ENCODE peak calls at places on chromosomes 7 and 10, in nine cellular contexts. One of them, this sample, is unnamed.

GRCh38 chr10:84118395-84119006 is 20.8 kb upstream of the GHITM start:
- DNase-seq in PC-3: peak
- DNase-seq in coronary artery: no peak
- DNase-seq in CD4-positive, CD25-positive, alpha-beta regulatory T cell: no peak
- DNase-seq in body of pancreas: no peak
- DNase-seq in Panc1: no peak
- DNase-seq in prostate gland: no peak
- DNase-seq in aorta: no peak
- DNase-seq in CD8-positive, alpha-beta T cell: no peak
- DNase-seq in this sample: no peak

GRCh38 chr10:63666836-63667383 is 145.7 kb downstream of the REEP3 start:
- DNase-seq in PC-3: peak
- DNase-seq in coronary artery: no peak
- DNase-seq in CD4-positive, CD25-positive, alpha-beta regulatory T cell: no peak
- DNase-seq in body of pancreas: no peak
- DNase-seq in Panc1: no peak
- DNase-seq in prostate gland: no peak
- DNase-seq in aorta: no peak
- DNase-seq in CD8-positive, alpha-beta T cell: no peak
- DNase-seq in this sample: no peak

GRCh38 chr10:12588091-12588850 is 238.9 kb downstream of the CAMK1D start:
- DNase-seq in PC-3: peak
- DNase-seq in coronary artery: no peak
- DNase-seq in CD4-positive, CD25-positive, alpha-beta regulatory T cell: no peak
- DNase-seq in body of pancreas: no peak
- DNase-seq in Panc1: no peak
- DNase-seq in prostate gland: no peak
- DNase-seq in aorta: no peak
- DNase-seq in CD8-positive, alpha-beta T cell: no peak
- DNase-seq in this sample: no peak

GRCh38 chr10:8069627-8070026 is 15.1 kb downstream of the GATA3 start:
- DNase-seq in PC-3: no peak
- DNase-seq in coronary artery: no peak
- DNase-seq in CD4-positive, CD25-positive, alpha-beta regulatory T cell: no peak
- DNase-seq in body of pancreas: no peak
- DNase-seq in Panc1: no peak
- DNase-seq in prostate gland: no peak
- DNase-seq in aorta: no peak
- DNase-seq in CD8-positive, alpha-beta T cell: no peak
- DNase-seq in this sample: no peak

GRCh38 chr10:11831520-11831951 is 8.4 kb downstream of the PROSER2 start:
- DNase-seq in PC-3: no peak
- DNase-seq in coronary artery: no peak
- DNase-seq in CD4-positive, CD25-positive, alpha-beta regulatory T cell: no peak
- DNase-seq in body of pancreas: no peak
- DNase-seq in Panc1: no peak
- DNase-seq in prostate gland: peak
- DNase-seq in aorta: no peak
- DNase-seq in CD8-positive, alpha-beta T cell: no peak
- DNase-seq in this sample: no peak

GRCh38 chr7:16193631-16194030 is 227.7 kb downstream of the CRPPA start:
- DNase-seq in PC-3: no peak
- DNase-seq in coronary artery: no peak
- DNase-seq in CD4-positive, CD25-positive, alpha-beta regulatory T cell: no peak
- DNase-seq in body of pancreas: no peak
- DNase-seq in Panc1: no peak
- DNase-seq in prostate gland: no peak
- DNase-seq in aorta: no peak
- DNase-seq in CD8-positive, alpha-beta T cell: no peak
- DNase-seq in this sample: no peak

GRCh38 chr10:47311900-47312662 is 10.2 kb upstream of the GDF2 start:
- DNase-seq in PC-3: peak
- DNase-seq in coronary artery: peak
- DNase-seq in CD4-positive, CD25-positive, alpha-beta regulatory T cell: peak
- DNase-seq in body of pancreas: peak
- DNase-seq in Panc1: peak
- DNase-seq in prostate gland: peak
- DNase-seq in aorta: peak
- DNase-seq in CD8-positive, alpha-beta T cell: peak
- DNase-seq in this sample: peak

GRCh38 chr7:155193716-155194115 is 104.0 kb upstream of the INSIG1 start:
- DNase-seq in PC-3: no peak
- DNase-seq in coronary artery: peak
- DNase-seq in CD4-positive, CD25-positive, alpha-beta regulatory T cell: no peak
- DNase-seq in body of pancreas: no peak
- DNase-seq in Panc1: no peak
- DNase-seq in prostate gland: no peak
- DNase-seq in aorta: no peak
- DNase-seq in CD8-positive, alpha-beta T cell: no peak
- DNase-seq in this sample: no peak

GRCh38 chr7:30469303-30469702 is 9.3 kb downstream of the NOD1 start:
- DNase-seq in PC-3: no peak
- DNase-seq in coronary artery: peak
- DNase-seq in CD4-positive, CD25-positive, alpha-beta regulatory T cell: no peak
- DNase-seq in body of pancreas: peak
- DNase-seq in Panc1: no peak
- DNase-seq in prostate gland: no peak
- DNase-seq in aorta: peak
- DNase-seq in CD8-positive, alpha-beta T cell: no peak
- DNase-seq in this sample: peak

GRCh38 chr7:157932498-157933218 is 595.9 kb downstream of the DNAJB6 start:
- DNase-seq in PC-3: peak
- DNase-seq in coronary artery: no peak
- DNase-seq in CD4-positive, CD25-positive, alpha-beta regulatory T cell: no peak
- DNase-seq in body of pancreas: no peak
- DNase-seq in Panc1: peak
- DNase-seq in prostate gland: no peak
- DNase-seq in aorta: no peak
- DNase-seq in CD8-positive, alpha-beta T cell: no peak
- DNase-seq in this sample: no peak

GRCh38 chr10:34886906-34887615 is 72.0 kb upstream of the PARD3 start:
- DNase-seq in PC-3: no peak
- DNase-seq in coronary artery: no peak
- DNase-seq in CD4-positive, CD25-positive, alpha-beta regulatory T cell: no peak
- DNase-seq in body of pancreas: no peak
- DNase-seq in Panc1: no peak
- DNase-seq in prostate gland: no peak
- DNase-seq in aorta: no peak
- DNase-seq in CD8-positive, alpha-beta T cell: no peak
- DNase-seq in this sample: no peak

GRCh38 chr7:122688385-122688998 is 10.4 kb downstream of the RNF133 start:
- DNase-seq in PC-3: peak
- DNase-seq in coronary artery: no peak
- DNase-seq in CD4-positive, CD25-positive, alpha-beta regulatory T cell: no peak
- DNase-seq in body of pancreas: no peak
- DNase-seq in Panc1: no peak
- DNase-seq in prostate gland: no peak
- DNase-seq in aorta: no peak
- DNase-seq in CD8-positive, alpha-beta T cell: no peak
- DNase-seq in this sample: no peak

GRCh38 chr10:121627810-121628209 is 29.6 kb upstream of the FGFR2 start:
- DNase-seq in PC-3: peak
- DNase-seq in coronary artery: no peak
- DNase-seq in CD4-positive, CD25-positive, alpha-beta regulatory T cell: no peak
- DNase-seq in body of pancreas: no peak
- DNase-seq in Panc1: no peak
- DNase-seq in prostate gland: peak
- DNase-seq in aorta: no peak
- DNase-seq in CD8-positive, alpha-beta T cell: no peak
- DNase-seq in this sample: no peak

GRCh38 chr10:69842932-69843331 is 41.2 kb downstream of the COL13A1 start:
- DNase-seq in PC-3: no peak
- DNase-seq in coronary artery: no peak
- DNase-seq in CD4-positive, CD25-positive, alpha-beta regulatory T cell: no peak
- DNase-seq in body of pancreas: no peak
- DNase-seq in Panc1: no peak
- DNase-seq in prostate gland: no peak
- DNase-seq in aorta: no peak
- DNase-seq in CD8-positive, alpha-beta T cell: no peak
- DNase-seq in this sample: no peak

GRCh38 chr7:77699056-77699455 is 2.8 kb downstream of the RSBN1L start:
- DNase-seq in PC-3: no peak
- DNase-seq in coronary artery: no peak
- DNase-seq in CD4-positive, CD25-positive, alpha-beta regulatory T cell: no peak
- DNase-seq in body of pancreas: no peak
- DNase-seq in Panc1: no peak
- DNase-seq in prostate gland: no peak
- DNase-seq in aorta: no peak
- DNase-seq in CD8-positive, alpha-beta T cell: no peak
- DNase-seq in this sample: no peak
- H3K4me3 ChIP-seq in PC-3: peak
- H3K4me3 ChIP-seq in coronary artery: peak
- H3K4me3 ChIP-seq in CD4-positive, CD25-positive, alpha-beta regulatory T cell: peak
- H3K4me3 ChIP-seq in body of pancreas: no peak
- H3K4me3 ChIP-seq in Panc1: peak
- H3K4me3 ChIP-seq in prostate gland: no peak
- H3K4me3 ChIP-seq in aorta: no peak
- H3K4me3 ChIP-seq in CD8-positive, alpha-beta T cell: peak
- H3K4me3 ChIP-seq in this sample: no peak

GRCh38 chr7:66054063-66054462 is 21.6 kb upstream of the ASL start:
- DNase-seq in PC-3: no peak
- DNase-seq in coronary artery: no peak
- DNase-seq in CD4-positive, CD25-positive, alpha-beta regulatory T cell: no peak
- DNase-seq in body of pancreas: no peak
- DNase-seq in Panc1: no peak
- DNase-seq in prostate gland: no peak
- DNase-seq in aorta: no peak
- DNase-seq in CD8-positive, alpha-beta T cell: no peak
- DNase-seq in this sample: no peak

GRCh38 chr7:66050337-66050957 is 25.2 kb upstream of the ASL start:
- DNase-seq in PC-3: no peak
- DNase-seq in coronary artery: no peak
- DNase-seq in CD4-positive, CD25-positive, alpha-beta regulatory T cell: no peak
- DNase-seq in body of pancreas: no peak
- DNase-seq in Panc1: no peak
- DNase-seq in prostate gland: no peak
- DNase-seq in aorta: no peak
- DNase-seq in CD8-positive, alpha-beta T cell: no peak
- DNase-seq in this sample: no peak

GRCh38 chr7:66047426-66047825 is 28.2 kb upstream of the ASL start:
- DNase-seq in PC-3: peak
- DNase-seq in coronary artery: no peak
- DNase-seq in CD4-positive, CD25-positive, alpha-beta regulatory T cell: no peak
- DNase-seq in body of pancreas: no peak
- DNase-seq in Panc1: no peak
- DNase-seq in prostate gland: no peak
- DNase-seq in aorta: no peak
- DNase-seq in CD8-positive, alpha-beta T cell: no peak
- DNase-seq in this sample: no peak

GRCh38 chr7:66052447-66052846 is 23.2 kb upstream of the ASL start:
- DNase-seq in PC-3: no peak
- DNase-seq in coronary artery: no peak
- DNase-seq in CD4-positive, CD25-positive, alpha-beta regulatory T cell: no peak
- DNase-seq in body of pancreas: no peak
- DNase-seq in Panc1: no peak
- DNase-seq in prostate gland: no peak
- DNase-seq in aorta: no peak
- DNase-seq in CD8-positive, alpha-beta T cell: no peak
- DNase-seq in this sample: no peak

DNA sequence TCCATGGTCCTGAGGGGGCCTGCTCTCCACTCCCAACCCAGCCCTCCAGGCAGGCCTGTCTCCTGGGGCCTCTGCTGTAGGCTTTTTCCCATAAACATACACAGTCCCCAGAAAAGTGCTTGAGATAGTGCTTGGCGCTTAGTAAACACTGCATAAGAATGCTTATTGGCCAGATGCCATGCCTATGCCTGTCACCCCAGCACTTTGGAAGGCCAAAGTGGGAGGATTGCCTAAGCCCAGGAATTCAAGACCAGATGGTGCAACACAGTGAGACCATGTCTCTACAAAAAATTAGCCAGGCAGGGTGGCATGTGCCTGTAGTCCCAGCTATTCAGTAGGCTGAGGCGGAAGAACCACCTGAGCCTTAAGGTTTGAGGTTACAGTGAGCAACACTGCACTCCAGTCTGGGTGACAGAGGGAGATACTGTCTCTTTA is 24.6 kb upstream of the ASL start:
- DNase-seq in PC-3: peak
- DNase-seq in coronary artery: no peak
- DNase-seq in CD4-positive, CD25-positive, alpha-beta regulatory T cell: no peak
- DNase-seq in body of pancreas: peak
- DNase-seq in Panc1: no peak
- DNase-seq in prostate gland: peak
- DNase-seq in aorta: no peak
- DNase-seq in CD8-positive, alpha-beta T cell: no peak
- DNase-seq in this sample: no peak
- H3K27ac ChIP-seq in PC-3: no peak
- H3K27ac ChIP-seq in coronary artery: no peak
- H3K27ac ChIP-seq in CD4-positive, CD25-positive, alpha-beta regulatory T cell: no peak
- H3K27ac ChIP-seq in body of pancreas: no peak
- H3K27ac ChIP-seq in Panc1: no peak
- H3K27ac ChIP-seq in prostate gland: no peak
- H3K27ac ChIP-seq in aorta: no peak
- H3K27ac ChIP-seq in CD8-positive, alpha-beta T cell: no peak
- H3K27ac ChIP-seq in this sample: no peak

GRCh38 chr7:94161476-94161875 is 157.3 kb upstream of the BET1 start:
- DNase-seq in PC-3: no peak
- DNase-seq in coronary artery: no peak
- DNase-seq in CD4-positive, CD25-positive, alpha-beta regulatory T cell: no peak
- DNase-seq in body of pancreas: no peak
- DNase-seq in Panc1: no peak
- DNase-seq in prostate gland: no peak
- DNase-seq in aorta: no peak
- DNase-seq in CD8-positive, alpha-beta T cell: no peak
- DNase-seq in this sample: no peak

GRCh38 chr7:94160719-94161435 is 156.7 kb upstream of the BET1 start:
- DNase-seq in PC-3: no peak
- DNase-seq in coronary artery: no peak
- DNase-seq in CD4-positive, CD25-positive, alpha-beta regulatory T cell: no peak
- DNase-seq in body of pancreas: no peak
- DNase-seq in Panc1: no peak
- DNase-seq in prostate gland: no peak
- DNase-seq in aorta: no peak
- DNase-seq in CD8-positive, alpha-beta T cell: no peak
- DNase-seq in this sample: no peak
- H3K4me3 ChIP-seq in PC-3: no peak
- H3K4me3 ChIP-seq in coronary artery: no peak
- H3K4me3 ChIP-seq in CD4-positive, CD25-positive, alpha-beta regulatory T cell: no peak
- H3K4me3 ChIP-seq in body of pancreas: no peak
- H3K4me3 ChIP-seq in Panc1: no peak
- H3K4me3 ChIP-seq in prostate gland: no peak
- H3K4me3 ChIP-seq in aorta: no peak
- H3K4me3 ChIP-seq in CD8-positive, alpha-beta T cell: no peak
- H3K4me3 ChIP-seq in this sample: no peak

DNA sequence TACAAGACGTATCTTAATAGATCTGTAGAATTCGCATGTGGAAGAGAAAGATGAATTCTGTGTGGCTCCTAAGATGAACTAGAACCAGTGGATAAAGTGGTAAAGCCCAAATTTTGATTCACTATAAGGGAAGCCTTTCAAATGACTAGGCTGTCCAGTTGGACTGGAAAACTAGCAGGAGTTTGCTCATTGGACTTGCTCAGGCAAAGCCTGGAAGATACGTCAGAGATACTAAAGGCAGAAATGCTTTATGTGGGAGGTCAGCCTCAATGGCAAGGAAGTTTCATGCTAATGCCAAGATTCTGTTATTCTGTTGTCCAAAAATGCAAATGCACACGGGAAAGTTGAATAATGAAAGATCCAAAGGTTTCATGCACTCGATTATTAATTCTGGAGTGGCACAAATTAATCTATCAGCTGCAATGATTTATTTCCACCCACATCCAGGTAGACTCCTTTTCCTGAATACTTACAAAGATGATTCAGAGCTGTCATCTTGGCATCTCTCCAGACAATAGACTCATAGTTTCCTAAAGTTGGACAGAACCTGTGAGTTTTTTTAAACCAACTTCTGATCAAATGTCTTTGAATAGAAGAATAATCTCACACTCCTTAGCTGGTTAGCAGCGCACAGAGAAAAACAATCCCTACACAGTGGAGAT is 20.5 kb upstream of the PPP1R3C start:
- DNase-seq in PC-3: peak
- DNase-seq in coronary artery: no peak
- DNase-seq in CD4-positive, CD25-positive, alpha-beta regulatory T cell: no peak
- DNase-seq in body of pancreas: no peak
- DNase-seq in Panc1: no peak
- DNase-seq in prostate gland: no peak
- DNase-seq in aorta: no peak
- DNase-seq in CD8-positive, alpha-beta T cell: no peak
- DNase-seq in this sample: no peak
- H3K27ac ChIP-seq in PC-3: peak
- H3K27ac ChIP-seq in coronary artery: no peak
- H3K27ac ChIP-seq in CD4-positive, CD25-positive, alpha-beta regulatory T cell: no peak
- H3K27ac ChIP-seq in body of pancreas: no peak
- H3K27ac ChIP-seq in Panc1: no peak
- H3K27ac ChIP-seq in prostate gland: no peak
- H3K27ac ChIP-seq in aorta: no peak
- H3K27ac ChIP-seq in CD8-positive, alpha-beta T cell: no peak
- H3K27ac ChIP-seq in this sample: no peak

This sample was measured in colonic mucosa.